ENCODE peak calls at places on chromosomes 13 and 19, in seven cellular contexts. J, T, Q, Y, F, X and Z are unnamed samples. For H3K4me1, the result is how much of the 10 kb centered on the place peaks cover.

GRCh38 chr13:86572115-86572514 is 772.9 kb upstream of the SLITRK6 start:
- DNase-seq in T (no peak), J (no peak), F (no peak), X (no peak), Q (no peak), Y (peak), Z (no peak)

GRCh38 chr13:79522583-79522982 is 41.6 kb downstream of the NDFIP2 start:
- DNase-seq in T (no peak), F (no peak), Q (no peak), J (no peak), X (no peak), Y (peak), Z (no peak)

GRCh38 chr19:38340927-38341326 is 5.3 kb downstream of the CATSPERG start:
- DNase-seq in F (no peak), T (no peak), Q (no peak), X (no peak), Y (no peak), J (no peak), Z (no peak)

GRCh38 chr13:95660981-95661581 is 15.9 kb upstream of the DNAJC3 start:
- DNase-seq in J (no peak), Q (no peak), Y (peak), F (no peak), T (peak), X (no peak), Z (no peak)

GRCh38 chr19:38734426-38735256 is 9.6 kb downstream of the CAPN12 start:
- DNase-seq in J (peak), Q (no peak), F (no peak), Y (peak), X (peak), T (peak), Z (no peak)

GRCh38 chr13:20197361-20197834 is 4.7 kb upstream of the GJB2 start:
- DNase-seq in J (no peak), Y (peak), T (peak), Q (no peak), F (peak), X (no peak), Z (peak)

GRCh38 chr19:36373638-36374156 is 5.3 kb downstream of the ZFP14 start:
- DNase-seq in Y (no peak), J (no peak), T (no peak), F (no peak), X (no peak), Q (no peak), Z (no peak)

GRCh38 chr13:98386632-98387031 is 190.3 kb downstream of the STK24 start:
- DNase-seq in X (no peak), J (no peak), Q (no peak), T (no peak), Y (no peak), F (no peak), Z (no peak)

GRCh38 chr19:3638208-3639193 is 11.9 kb upstream of the CACTIN start:
- DNase-seq in Q (no peak), T (no peak), F (no peak), X (no peak), Y (no peak), J (no peak), Z (no peak)

GRCh38 chr13:34164585-34164984 is 346.6 kb downstream of the RFC3 start:
- DNase-seq in J (no peak), Y (peak), F (peak), T (no peak), X (no peak), Q (no peak), Z (no peak)

GRCh38 chr13:50460366-50460765 is 383.1 kb downstream of the DLEU7 start:
- DNase-seq in Q (no peak), X (no peak), Y (no peak), T (no peak), F (no peak), J (no peak), Z (no peak)

GRCh38 chr19:3178973-3179738 is 587 bp downstream of the S1PR4 start:
- DNase-seq in J (no peak), T (no peak), Q (no peak), Y (no peak), X (no peak), F (no peak), Z (no peak)

GRCh38 chr19:46975918-46976782 is 43.5 kb upstream of the NPAS1 start:
- DNase-seq in X (peak), Y (peak), Q (peak), J (peak), T (peak), F (peak), Z (peak)

GRCh38 chr13:100392709-100393630 is 195.6 kb downstream of the GGACT start:
- DNase-seq in T (peak), Q (peak), J (peak), X (peak), Y (peak), F (peak), Z (peak)

GRCh38 chr19:9782282-9782681 is 13.7 kb upstream of the ZNF846 start:
- DNase-seq in J (no peak), X (no peak), Q (no peak), F (no peak), T (no peak), Y (no peak), Z (no peak)

GRCh38 chr19:45404557-45405434 is at the start of gene PPP1R13L:
- DNase-seq in F (peak), X (peak), Y (peak), Q (peak), T (peak), J (peak), Z (peak)

GRCh38 chr19:12555456-12555930 is 4.2 kb upstream of the ZNF564 start:
- DNase-seq in Q (no peak), J (peak), X (no peak), F (peak), T (no peak), Y (no peak), Z (no peak)

GRCh38 chr13:20553309-20553708 is 13.6 kb upstream of the IFT88 start:
- DNase-seq in T (no peak), Q (no peak), J (no peak), F (no peak), Y (no peak), X (no peak), Z (no peak)

GRCh38 chr13:25286308-25286968 is 850 bp downstream of the MTMR6 start:
- DNase-seq in Y (peak), Q (no peak), J (peak), T (no peak), X (no peak), F (peak), Z (no peak)

GRCh38 chr19:1872807-1873523 is 9.6 kb upstream of the KLF16 start:
- DNase-seq in T (no peak), Y (no peak), F (no peak), X (peak), J (no peak), Q (no peak), Z (no peak)

GRCh38 chr13:26320766-26321165 is 66.8 kb downstream of the CDK8 start:
- DNase-seq in F (no peak), T (no peak), Y (no peak), Q (no peak), X (no peak), J (no peak), Z (no peak)

GRCh38 chr13:75251188-75251587 is 230.8 kb downstream of the TBC1D4 start:
- DNase-seq in T (no peak), J (no peak), X (no peak), F (no peak), Y (no peak), Q (no peak), Z (no peak)

GRCh38 chr13:31773538-31773937 is 34.2 kb downstream of the RXFP2 start:
- DNase-seq in Y (no peak), F (no peak), T (no peak), J (no peak), X (no peak), Q (no peak), Z (no peak)

GRCh38 chr13:30045916-30046704 is 195.7 kb upstream of the UBL3 start:
- DNase-seq in J (no peak), X (no peak), T (no peak), F (no peak), Q (no peak), Y (peak), Z (peak)

GRCh38 chr13:30308548-30308947 is 1.2 kb upstream of the KATNAL1 start:
- DNase-seq in X (no peak), Q (no peak), Y (no peak), J (no peak), T (peak), F (peak), Z (no peak)

DNA sequence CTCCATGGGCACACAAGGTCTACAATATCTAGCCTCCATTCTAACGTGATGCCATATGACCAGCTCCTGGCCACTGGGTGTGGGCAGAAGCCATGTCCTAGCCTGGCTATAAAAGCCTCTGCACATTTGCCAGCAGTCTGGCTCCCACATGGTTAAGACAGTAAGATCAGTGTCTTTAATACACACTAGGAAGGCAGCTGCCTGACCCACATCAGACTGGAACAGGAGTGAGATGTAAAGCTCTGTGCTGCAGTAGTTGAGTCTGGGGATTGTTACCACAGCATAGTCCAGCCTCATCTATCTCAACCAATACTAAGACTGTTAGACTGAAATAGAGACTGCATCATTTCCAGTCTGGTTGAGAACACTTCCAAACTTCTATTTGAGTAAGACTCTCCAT is 533.1 kb downstream of the IRS2 start:
- DNase-seq in F (no peak), Q (no peak), T (no peak), Y (no peak), J (no peak), X (no peak), Z (no peak)
- H3K4me1 ChIP-seq in F (under half), Q (under half), T (half or more), Y (under half), J (under half), X (under half), Z (under half)

GRCh38 chr19:41894350-41894749 is 11.4 kb downstream of the ARHGEF1 start:
- DNase-seq in T (no peak), Y (no peak), X (no peak), J (no peak), F (no peak), Q (no peak), Z (no peak)

GRCh38 chr19:41896581-41896942 is 13.6 kb downstream of the ARHGEF1 start:
- DNase-seq in F (no peak), J (no peak), X (no peak), T (no peak), Q (no peak), Y (no peak), Z (no peak)

GRCh38 chr19:41897181-41897580 is 14.2 kb downstream of the ARHGEF1 start:
- DNase-seq in J (no peak), F (no peak), Y (no peak), Q (no peak), X (no peak), T (no peak), Z (no peak)

GRCh38 chr19:41897820-41898219 is 14.8 kb downstream of the ARHGEF1 start:
- DNase-seq in J (no peak), X (no peak), T (no peak), F (no peak), Y (no peak), Q (no peak), Z (no peak)

GRCh38 chr19:41895745-41896580 is 13.0 kb downstream of the ARHGEF1 start:
- DNase-seq in X (no peak), F (no peak), J (no peak), Q (no peak), Y (no peak), T (peak), Z (no peak)
- TF ChIP-seq CTCF in X (no peak), F (no peak), J (no peak), Q (no peak), Y (peak), T (peak), Z (no peak)

GRCh38 chr13:109783815-109784589 is 2.4 kb downstream of the IRS2 start:
- DNase-seq in Q (no peak), Y (no peak), X (peak), F (no peak), T (no peak), J (no peak), Z (no peak)
- H3K4me1 ChIP-seq in Q (under half), Y (under half), X (under half), F (half or more), T (under half), J (half or more), Z (half or more)

GRCh38 chr13:106517151-106517847 is 18.2 kb downstream of the EFNB2 start:
- DNase-seq in J (no peak), X (no peak), F (no peak), Q (no peak), Y (no peak), T (no peak), Z (no peak)
- TF ChIP-seq CTCF in J (no peak), X (no peak), F (no peak), Q (no peak), Y (no peak), T (no peak), Z (no peak)

DNA sequence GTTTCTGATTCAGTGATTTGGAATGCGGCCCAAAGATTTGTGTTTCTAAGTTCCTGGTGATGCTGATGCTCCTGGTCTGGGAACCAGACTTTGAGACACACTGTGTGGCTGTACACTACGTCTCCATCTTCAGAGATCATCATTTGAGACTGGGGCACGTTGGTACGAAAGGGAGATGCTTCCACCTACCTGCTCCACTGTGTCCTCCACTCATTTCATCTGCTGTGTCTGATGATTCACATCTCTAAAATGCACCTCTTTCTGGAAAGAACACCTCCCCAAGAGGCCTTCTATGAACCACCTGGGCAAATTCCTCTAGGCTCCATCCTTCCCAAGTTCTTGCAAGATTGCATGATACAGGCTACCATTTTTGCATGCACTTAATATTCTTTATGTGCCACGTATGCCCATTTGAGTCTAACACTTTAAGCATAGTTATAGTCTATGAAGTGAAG is 58.6 kb downstream of the ERCC5 start:
- DNase-seq in X (no peak), T (no peak), J (no peak), Q (no peak), F (no peak), Y (peak), Z (no peak)
- H3K4me1 ChIP-seq in X (under half), T (under half), J (under half), Q (under half), F (under half), Y (under half), Z (under half)

DNA sequence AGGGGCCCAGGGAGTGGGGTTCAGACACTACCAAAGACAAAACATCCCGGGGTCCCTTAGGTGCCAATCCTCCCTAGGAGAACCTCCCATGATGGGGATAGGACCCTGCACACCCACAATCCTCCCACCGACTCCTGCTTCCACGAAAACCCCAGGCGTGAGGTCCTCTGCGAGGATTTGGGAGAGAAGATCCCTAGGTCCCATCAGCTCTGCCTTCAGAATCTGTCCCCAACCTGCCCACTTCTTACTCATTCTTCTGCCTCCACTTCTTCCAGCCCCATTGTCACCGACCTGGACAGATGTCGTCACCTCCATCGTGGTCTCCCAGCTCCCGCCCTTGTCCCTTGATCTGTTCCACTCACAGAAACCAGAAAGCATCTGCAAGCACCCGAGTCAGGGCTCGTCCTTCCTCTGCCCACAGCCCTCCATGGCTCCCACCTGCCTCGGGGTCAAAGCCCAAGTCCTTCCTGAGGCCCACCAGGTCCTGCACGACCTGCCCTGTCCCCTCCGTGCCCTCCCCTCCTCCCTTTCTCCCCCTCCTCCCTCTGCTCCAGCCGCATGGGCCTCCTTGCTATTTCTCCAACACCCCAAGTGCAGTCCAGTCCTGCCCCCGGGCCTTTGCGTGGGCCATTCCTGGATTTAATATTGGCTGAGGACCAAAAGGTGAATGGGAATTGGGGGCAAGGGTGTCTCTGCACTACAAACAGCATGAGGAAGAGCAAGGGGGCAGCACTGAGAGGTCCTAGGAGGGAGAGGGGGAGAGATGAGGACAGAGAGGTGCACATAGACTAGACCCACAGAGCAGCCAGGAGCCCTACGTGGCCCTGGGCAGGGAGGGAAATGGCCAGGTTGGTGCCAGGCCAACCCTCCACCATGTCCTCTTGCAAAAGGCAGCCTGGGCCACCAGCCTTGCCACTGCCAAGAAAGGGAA is 51.3 kb downstream of the PTPRS start:
- DNase-seq in Q (no peak), F (no peak), T (no peak), X (no peak), Y (no peak), J (no peak), Z (no peak)
- TF ChIP-seq CTCF in Q (no peak), F (no peak), T (no peak), X (no peak), Y (no peak), J (no peak), Z (no peak)